ENCODE peak calls at places on chromosomes 2 and 18, in seven cellular contexts. C is IMR-90, D is K562, L is GM12878, V is SK-N-SH, T is A549, R is H1. G is an unnamed sample.
A peak's percentile ranks its signal among the peaks of the same experiment; 100 is the strongest.

GRCh38 chr2:157264099-157264498 is 6.6 kb downstream of the GALNT5 start:
- DNase-seq in L (no peak), C (peak; percentile 18), T (no peak), D (no peak), V (no peak), R (no peak), G (no peak)

GRCh38 chr2:55961318-55961911 is 37.8 kb upstream of the EFEMP1 start:
- DNase-seq in R (no peak), D (peak; percentile 31), T (peak; percentile 43), L (no peak), C (peak; percentile 66), V (peak; percentile 17), G (peak; percentile 44)

GRCh38 chr2:152433289-152433688 is 98.3 kb downstream of the FMNL2 start:
- DNase-seq in L (no peak), V (no peak), T (no peak), R (no peak), D (no peak), C (no peak), G (no peak)

GRCh38 chr18:49795612-49796552 is 17.5 kb downstream of the ACAA2 start:
- DNase-seq in D (no peak), V (no peak), R (no peak), L (no peak), C (peak; percentile 27), T (no peak), G (no peak)

GRCh38 chr2:221629478-221629877 is 57.4 kb upstream of the EPHA4 start:
- DNase-seq in V (no peak), R (no peak), T (peak; percentile 6), D (no peak), L (no peak), C (peak; percentile 87), G (no peak)

GRCh38 chr2:33321236-33321731 is 155.2 kb upstream of the RASGRP3 start:
- DNase-seq in L (peak; percentile 2), C (peak; percentile 77), R (no peak), D (no peak), V (no peak), T (no peak), G (no peak)

GRCh38 chr2:67670704-67671300 is 273.7 kb downstream of the ETAA1 start:
- DNase-seq in C (no peak), T (no peak), L (no peak), D (no peak), V (no peak), R (no peak), G (peak; percentile 14)

GRCh38 chr2:48209214-48209885 is 303.1 kb upstream of the FBXO11 start:
- DNase-seq in D (no peak), C (peak; percentile 52), T (no peak), L (no peak), V (no peak), R (no peak), G (no peak)

GRCh38 chr18:46071894-46072867 is at the start of gene PSTPIP2:
- DNase-seq in D (peak; percentile 44), C (peak; percentile 54), V (peak; percentile 84), T (no peak), L (no peak), R (peak; percentile 73), G (no peak)
- TF ChIP-seq RFX5 in D (no peak), C (no peak), V (no peak), T (no peak), L (no peak), R (no peak), G (no peak)

DNA sequence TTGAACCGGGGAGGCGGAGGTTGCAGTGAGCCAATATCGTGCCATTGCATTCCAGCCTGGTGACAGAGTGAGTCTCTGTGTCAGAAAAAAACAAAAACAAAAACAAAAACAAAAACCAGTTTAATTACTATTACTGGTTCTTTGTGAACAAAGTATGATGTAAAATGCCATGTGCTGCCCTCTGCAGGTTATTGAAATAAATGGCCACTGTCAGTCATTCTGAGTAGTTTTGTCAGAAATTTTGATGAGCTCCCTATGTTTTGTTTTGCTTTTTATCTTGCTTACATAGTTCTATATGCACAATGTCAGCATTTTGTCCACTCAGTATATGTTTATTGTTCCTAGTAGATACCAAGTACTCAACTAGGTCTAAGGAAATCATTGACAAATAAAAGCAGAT is 423.6 kb upstream of the CHST9 start:
- DNase-seq in C (no peak), D (no peak), T (no peak), R (no peak), L (no peak), V (no peak), G (no peak)
- TF ChIP-seq RFX5 in C (no peak), D (no peak), T (no peak), R (no peak), L (no peak), V (no peak), G (no peak)

DNA sequence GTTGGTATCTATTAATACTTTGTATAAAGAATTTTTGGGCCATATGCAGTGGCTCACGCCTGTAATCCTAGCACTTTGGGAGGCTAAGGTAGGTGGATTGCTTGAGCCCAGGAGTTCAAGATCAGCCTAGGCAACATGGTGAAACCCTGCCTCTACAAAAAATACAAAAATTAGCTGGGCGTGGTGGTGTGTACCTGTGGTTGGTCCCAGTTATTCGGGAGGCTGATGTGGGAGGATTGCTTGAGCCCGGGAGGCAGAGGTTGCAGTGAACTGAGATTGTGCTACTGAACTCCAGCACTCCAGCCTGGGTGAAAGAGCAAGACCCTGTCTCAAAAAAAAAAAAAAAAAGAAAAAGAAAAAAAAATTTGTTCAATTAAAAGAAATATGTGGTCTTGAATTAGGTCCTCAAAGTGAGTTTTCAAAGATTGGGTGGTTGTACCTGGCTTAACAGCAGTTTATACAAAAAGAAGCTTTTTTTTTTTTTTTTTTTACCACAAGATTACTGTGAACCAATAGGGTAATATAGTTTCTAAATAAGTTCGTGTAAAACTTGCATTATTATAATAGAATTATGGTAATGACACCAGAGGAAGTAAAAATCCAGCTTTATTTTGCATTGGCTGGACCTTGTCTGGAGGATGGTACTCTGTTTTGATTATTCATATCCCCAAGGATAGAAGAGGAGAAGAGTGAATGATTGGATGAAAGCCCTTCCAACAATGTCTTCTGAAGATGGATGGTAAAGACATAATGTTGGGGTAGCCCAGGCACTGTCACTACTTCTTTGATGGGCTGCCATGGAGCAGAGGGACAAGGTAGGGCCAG is 210.3 kb downstream of the MYCN start:
- DNase-seq in C (no peak), V (no peak), L (no peak), T (no peak), R (peak; percentile 13), D (no peak), G (no peak)
- TF ChIP-seq RFX5 in C (no peak), V (no peak), L (no peak), T (no peak), R (no peak), D (no peak), G (no peak)

DNA sequence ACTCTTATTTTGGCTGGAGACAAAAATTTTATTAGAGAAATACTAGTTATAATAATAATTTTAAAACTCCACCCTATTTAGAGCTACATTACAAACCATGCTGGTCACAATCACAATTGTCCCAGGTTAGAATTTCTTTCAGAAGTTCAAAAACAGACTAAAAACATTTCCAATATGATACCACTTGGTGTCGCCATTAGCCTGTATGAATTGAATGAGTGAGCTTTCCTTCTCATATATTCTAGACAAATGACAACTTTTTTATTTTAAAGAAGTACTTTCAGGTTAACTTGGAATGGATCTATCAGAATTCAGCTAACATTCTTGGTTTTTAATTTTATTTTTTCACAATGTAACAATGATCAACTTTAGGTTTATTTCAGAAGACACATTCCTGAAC is 48.0 kb downstream of the SERPINB8 start:
- DNase-seq in C (peak; percentile 13), L (no peak), R (no peak), V (no peak), D (no peak), T (peak; percentile 10), G (peak; percentile 23)
- TF ChIP-seq RFX5 in C (no peak), L (no peak), R (no peak), V (no peak), D (no peak), T (no peak), G (no peak)

DNA sequence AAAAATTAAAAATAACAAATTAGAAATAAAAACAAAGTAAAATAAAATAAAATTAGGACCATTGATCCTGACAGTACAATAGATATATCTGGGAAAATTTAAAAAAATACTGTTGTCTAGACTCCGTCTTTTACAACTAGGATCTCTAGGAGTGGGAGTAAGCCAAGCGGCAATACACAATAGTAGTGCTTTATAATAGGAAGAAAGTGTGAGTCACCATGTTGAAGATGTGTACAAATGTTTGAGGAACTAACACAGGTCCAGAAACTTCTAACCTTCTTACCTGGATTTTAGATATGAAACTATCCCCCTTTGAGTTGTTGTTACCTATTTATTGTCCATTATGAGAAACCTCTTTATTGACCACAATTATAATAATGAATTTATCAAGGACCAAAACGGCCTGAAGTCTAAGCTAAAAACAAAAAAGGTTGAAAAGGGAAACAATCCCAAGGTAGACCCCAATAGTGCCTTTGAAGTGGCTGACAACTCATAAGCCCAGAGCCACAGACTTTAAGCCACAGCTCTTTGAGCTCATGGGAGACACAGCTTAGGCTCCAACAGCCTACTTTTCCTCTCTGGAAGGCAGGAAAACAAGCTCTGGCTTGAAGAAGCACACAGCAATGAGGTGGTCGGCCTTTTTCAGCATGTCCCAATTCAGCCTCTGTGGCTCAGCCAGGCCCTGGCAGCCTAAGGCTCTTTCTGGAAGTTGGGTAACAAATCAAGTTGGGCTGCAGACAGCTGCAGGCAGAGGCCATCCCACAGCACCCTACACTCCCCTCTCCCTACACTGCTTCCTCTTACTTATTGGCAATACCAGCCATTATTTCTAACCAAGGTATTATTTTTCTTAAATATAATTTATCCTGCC is 62.9 kb downstream of the AQP4 start:
- DNase-seq in R (no peak), V (peak; percentile 6), D (no peak), L (no peak), C (no peak), T (no peak), G (no peak)
- TF ChIP-seq RFX5 in R (no peak), V (no peak), D (no peak), L (no peak), C (no peak), T (no peak), G (no peak)

G was measured in HepG2.